ENCODE peak calls at places on chromosomes 4 and X, in eight cellular contexts. C is NCI-H526; J is islet precursor cell; D is NCI-H1436; Y is fibroblast of mammary gland; N is RWPE2; O is ecto neural progenitor cell; I is activated CD4-positive, alpha-beta T cell treated with anti-CD3 and anti-CD28 coated beads, Interleukin-2, amount 50 U/mL, for 24 hours. R is an unnamed sample.

GRCh38 chr4:168480991-168481588 is 798 bp upstream of the DDX60L start:
- DNase-seq in C (peak), J (no peak), D (peak), Y (peak), N (no peak), O (no peak), I (no peak), R (peak)

GRCh38 chr4:134160211-134160610 is 41.4 kb downstream of the PABPC4L start:
- DNase-seq in C (no peak), J (peak), D (no peak), Y (no peak), N (no peak), O (no peak), I (no peak), R (no peak)

GRCh38 chr4:173827707-173828106 is 297.7 kb upstream of the HAND2 start:
- DNase-seq in C (no peak), J (no peak), D (no peak), Y (peak), N (no peak), O (no peak), I (no peak), R (no peak)

GRCh38 chr4:6148506-6149205 is 51.7 kb downstream of the JAKMIP1 start:
- DNase-seq in C (no peak), J (no peak), D (no peak), Y (no peak), N (peak), O (no peak), I (no peak), R (no peak)

GRCh38 chr4:118947095-118947494 is 58.4 kb downstream of the SYNPO2 start:
- DNase-seq in C (no peak), J (no peak), D (no peak), Y (no peak), N (no peak), O (no peak), I (no peak), R (no peak)

GRCh38 chr4:7470522-7471128 is 35.9 kb upstream of the PSAPL1 start:
- DNase-seq in C (no peak), J (no peak), D (no peak), Y (no peak), N (no peak), O (no peak), I (no peak), R (no peak)

GRCh38 chrX:23900220-23900797 is 7.4 kb downstream of the APOO start:
- DNase-seq in C (no peak), J (peak), D (no peak), Y (peak), N (no peak), O (no peak), I (no peak), R (no peak)

GRCh38 chr4:51880016-51880915 is 37.3 kb downstream of the DCUN1D4 start:
- DNase-seq in C (no peak), J (no peak), D (no peak), Y (peak), N (no peak), O (no peak), I (no peak), R (no peak)

GRCh38 chr4:37671072-37671471 is 15.1 kb downstream of the RELL1 start:
- DNase-seq in C (no peak), J (no peak), D (no peak), Y (no peak), N (no peak), O (no peak), I (no peak), R (no peak)

GRCh38 chr4:102836596-102836995 is 9.2 kb upstream of the UBE2D3 start:
- DNase-seq in C (no peak), J (no peak), D (no peak), Y (no peak), N (no peak), O (no peak), I (no peak), R (no peak)

GRCh38 chr4:147157860-147158701 is 212.4 kb upstream of the TTC29 start:
- DNase-seq in C (no peak), J (peak), D (no peak), Y (peak), N (no peak), O (peak), I (no peak), R (no peak)

GRCh38 chr4:87425711-87426110 is 3.3 kb downstream of the NUDT9 start:
- DNase-seq in C (no peak), J (no peak), D (no peak), Y (no peak), N (no peak), O (no peak), I (no peak), R (no peak)

GRCh38 chrX:48083212-48083611 is 11.8 kb upstream of the ZNF630 start:
- DNase-seq in C (peak), J (no peak), D (peak), Y (peak), N (no peak), O (peak), I (peak), R (peak)

GRCh38 chrX:48487362-48487785 is 11.4 kb downstream of the FTSJ1 start:
- DNase-seq in C (no peak), J (peak), D (no peak), Y (peak), N (peak), O (no peak), I (no peak), R (peak)

GRCh38 chr4:137960371-137961050 is 281.6 kb downstream of the SLC7A11 start:
- DNase-seq in C (no peak), J (no peak), D (no peak), Y (peak), N (no peak), O (no peak), I (no peak), R (peak)

GRCh38 chr4:184843984-184844554 is 18.3 kb upstream of the ACSL1 start:
- DNase-seq in C (no peak), J (no peak), D (no peak), Y (no peak), N (no peak), O (no peak), I (no peak), R (no peak)

GRCh38 chr4:126470862-126471261 is 1156.1 kb downstream of the FAT4 start:
- DNase-seq in C (no peak), J (no peak), D (no peak), Y (peak), N (no peak), O (no peak), I (no peak), R (peak)

GRCh38 chrX:28787206-28787605 is 200.0 kb downstream of the IL1RAPL1 start:
- DNase-seq in C (no peak), J (no peak), D (no peak), Y (peak), N (no peak), O (no peak), I (no peak), R (no peak)

GRCh38 chr4:146165840-146166239 is 9.7 kb upstream of the LSM6 start:
- DNase-seq in C (no peak), J (no peak), D (no peak), Y (peak), N (no peak), O (no peak), I (no peak), R (peak)

R was measured in HFFc6.